ENCODE peak calls at places on chromosomes 13 and 19, in eight cellular contexts. L is psoas muscle, J is lower leg skin, R is tibial artery, Z is cardiac fibroblast, S is retinal pigment epithelial cell, D is fibroblast of villous mesenchyme, F is heart right ventricle. W is an unnamed sample.

GRCh38 chr19:58007285-58007684 is 4.7 kb upstream of the ZNF606 start:
- DNase-seq in R (no peak), F (no peak), L (no peak), J (no peak), S (no peak), D (no peak), Z (no peak), W (no peak)

GRCh38 chr19:16460454-16460853 is 11.3 kb downstream of the EPS15L1 start:
- DNase-seq in L (no peak), R (no peak), F (no peak), D (no peak), Z (no peak), J (no peak), S (no peak), W (no peak)

GRCh38 chr13:110797230-110797877 is 83.9 kb downstream of the ING1 start:
- DNase-seq in Z (peak), R (no peak), L (no peak), J (no peak), D (no peak), F (no peak), S (no peak), W (no peak)

GRCh38 chr13:28679628-28680027 is 20.7 kb downstream of the POMP start:
- DNase-seq in D (peak), S (no peak), R (no peak), J (no peak), L (no peak), Z (peak), F (no peak), W (no peak)

GRCh38 chr19:32876236-32876918 is 6.8 kb upstream of the SLC7A9 start:
- DNase-seq in D (no peak), S (no peak), J (peak), L (no peak), Z (no peak), F (no peak), R (no peak), W (no peak)

GRCh38 chr13:106691861-106692260 is 123.9 kb upstream of the ARGLU1 start:
- DNase-seq in J (no peak), S (no peak), L (no peak), D (no peak), F (no peak), R (no peak), Z (no peak), W (no peak)

GRCh38 chr13:109745060-109745459 is 41.3 kb downstream of the IRS2 start:
- DNase-seq in L (no peak), S (no peak), F (no peak), D (no peak), R (no peak), J (no peak), Z (no peak), W (no peak)

GRCh38 chr13:92173254-92173653 is 774.8 kb downstream of the GPC5 start:
- DNase-seq in J (no peak), Z (no peak), S (no peak), R (no peak), L (no peak), F (no peak), D (no peak), W (no peak)

GRCh38 chr13:22194106-22194810 is 523.4 kb downstream of the FGF9 start:
- DNase-seq in Z (no peak), L (no peak), S (no peak), J (no peak), D (no peak), R (no peak), F (no peak), W (no peak)

GRCh38 chr13:51958217-51958547 is 53.1 kb downstream of the ATP7B start:
- DNase-seq in D (no peak), L (no peak), R (no peak), F (no peak), S (no peak), J (no peak), Z (no peak), W (no peak)

GRCh38 chr19:5624154-5624663 is 1.3 kb downstream of the SAFB start:
- DNase-seq in D (peak), F (peak), J (peak), Z (peak), R (peak), L (peak), S (peak), W (no peak)

GRCh38 chr19:2495130-2495641 is 19.3 kb downstream of the GADD45B start:
- DNase-seq in L (peak), J (peak), D (peak), F (peak), Z (peak), R (peak), S (peak), W (no peak)

GRCh38 chr13:109949395-109949794 is 163.0 kb upstream of the IRS2 start:
- DNase-seq in L (no peak), F (no peak), S (no peak), D (no peak), J (no peak), R (no peak), Z (no peak), W (no peak)

GRCh38 chr13:112144616-112145220 is 77.8 kb downstream of the SOX1 start:
- DNase-seq in S (no peak), D (no peak), J (peak), Z (no peak), R (no peak), L (no peak), F (no peak), W (no peak)

GRCh38 chr13:103996733-103997132 is 930.5 kb upstream of the SLC10A2 start:
- DNase-seq in S (no peak), Z (no peak), R (no peak), J (no peak), L (no peak), D (no peak), F (no peak), W (no peak)

GRCh38 chr19:44212865-44213346 is 574 bp downstream of the ZNF227 start:
- DNase-seq in R (no peak), L (no peak), S (no peak), D (peak), J (no peak), Z (peak), F (no peak), W (peak)

GRCh38 chr19:49614096-49614857 is 23.3 kb downstream of the PRR12 start:
- DNase-seq in Z (peak), R (no peak), J (no peak), F (no peak), L (no peak), D (peak), S (peak), W (peak)

GRCh38 chr19:12913011-12913561 is 6.0 kb downstream of the SYCE2 start:
- DNase-seq in F (peak), Z (peak), J (peak), D (peak), L (peak), R (peak), S (peak), W (no peak)

GRCh38 chr19:49301165-49301865 is 23.7 kb downstream of the SLC6A16 start:
- DNase-seq in J (peak), D (peak), L (peak), S (peak), R (peak), Z (peak), F (peak), W (peak)

GRCh38 chr19:2191456-2191931 is 27.8 kb downstream of the DOT1L start:
- DNase-seq in D (no peak), J (no peak), R (no peak), F (no peak), L (no peak), Z (no peak), S (no peak), W (no peak)

GRCh38 chr13:30338331-30338851 is 31.0 kb upstream of the KATNAL1 start:
- DNase-seq in Z (no peak), R (no peak), D (no peak), S (no peak), J (no peak), L (no peak), F (no peak), W (no peak)

GRCh38 chr19:48543121-48543710 is 8.8 kb upstream of the SULT2B1 start:
- DNase-seq in D (peak), S (no peak), L (peak), J (no peak), F (no peak), R (no peak), Z (peak), W (no peak)

GRCh38 chr19:35755550-35756371 is 1.1 kb downstream of the HSPB6 start:
- DNase-seq in S (no peak), J (peak), L (peak), R (peak), F (peak), Z (peak), D (peak), W (no peak)

GRCh38 chr13:24865158-24865557 is 101.2 kb downstream of the RNF17 start:
- DNase-seq in S (no peak), R (no peak), D (peak), L (no peak), Z (peak), J (no peak), F (no peak), W (no peak)

DNA sequence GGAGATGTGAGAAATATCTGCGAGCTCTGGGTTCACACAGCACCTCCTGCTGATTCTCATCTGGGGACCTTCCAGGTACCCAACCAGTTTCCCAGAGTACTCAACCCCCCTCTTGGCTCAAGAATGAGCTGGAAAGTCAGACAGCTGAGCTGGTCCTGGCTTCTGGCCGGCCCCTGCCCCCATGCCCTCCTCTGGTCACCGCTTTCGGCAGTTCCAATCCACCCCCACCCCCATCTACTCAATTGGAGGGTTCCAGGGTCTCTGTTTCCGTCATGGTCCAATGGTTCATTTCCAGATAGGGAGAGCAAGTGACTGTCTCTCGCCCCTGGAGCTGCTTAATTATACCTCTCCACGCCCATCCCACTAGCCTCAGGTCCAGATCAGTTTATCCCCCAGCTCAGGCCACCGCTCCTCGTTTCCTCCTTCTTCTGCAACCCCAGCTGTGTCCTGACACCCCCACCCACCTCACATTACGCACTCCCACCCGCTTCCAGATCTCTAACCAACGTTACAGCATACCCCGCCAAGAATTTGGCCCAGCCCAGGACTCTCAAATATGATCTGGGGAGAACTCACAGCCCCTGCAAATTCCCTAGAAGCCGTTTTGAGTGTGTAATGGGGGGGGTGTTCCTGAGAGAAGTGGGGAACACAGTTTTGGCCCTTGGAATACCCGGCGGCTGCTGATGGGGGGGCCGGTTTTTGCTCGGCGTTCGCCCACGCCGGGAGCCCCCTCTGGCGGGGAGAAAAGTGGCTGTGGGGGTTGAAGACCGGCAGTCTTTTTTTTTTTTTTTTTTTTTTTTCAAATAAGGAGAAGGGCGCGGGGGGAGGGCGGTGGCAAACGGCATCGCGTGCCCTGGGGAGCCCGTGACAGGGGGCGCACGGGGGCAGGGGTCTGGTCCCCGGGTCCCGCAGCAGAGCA is 1.8 kb upstream of the PDE4A start:
- DNase-seq in Z (no peak), R (no peak), F (no peak), J (peak), L (no peak), S (no peak), D (no peak), W (no peak)
- H3K4me3 ChIP-seq in Z (no peak), R (no peak), F (no peak), J (no peak), L (peak), S (no peak), D (peak), W (peak)

GRCh38 chr13:41523396-41523795 is 66.0 kb downstream of the RGCC start:
- DNase-seq in L (no peak), S (no peak), J (no peak), D (no peak), R (no peak), Z (no peak), F (no peak), W (no peak)

GRCh38 chr13:41516166-41516565 is 58.8 kb downstream of the RGCC start:
- DNase-seq in R (no peak), J (peak), F (no peak), L (no peak), D (no peak), Z (no peak), S (no peak), W (no peak)

GRCh38 chr13:41520016-41520698 is 62.8 kb downstream of the RGCC start:
- DNase-seq in F (no peak), R (no peak), Z (no peak), L (no peak), D (peak), J (peak), S (no peak), W (no peak)

GRCh38 chr13:41516760-41517159 is 59.4 kb downstream of the RGCC start:
- DNase-seq in D (no peak), L (no peak), Z (no peak), F (no peak), J (no peak), R (no peak), S (no peak), W (no peak)

GRCh38 chr13:41520699-41521630 is 63.6 kb downstream of the RGCC start:
- DNase-seq in J (peak), D (no peak), F (no peak), R (no peak), Z (peak), S (no peak), L (no peak), W (no peak)
- TF ChIP-seq CTCF in J (no peak), D (no peak), F (no peak), R (no peak), Z (no peak), S (no peak), L (no peak), W (no peak)

GRCh38 chr19:10316229-10317044 is 622 bp upstream of the FDX2 start:
- DNase-seq in L (no peak), Z (no peak), D (no peak), S (no peak), J (no peak), F (no peak), R (no peak), W (no peak)
- H3K4me3 ChIP-seq in L (peak), Z (no peak), D (no peak), S (no peak), J (no peak), F (no peak), R (peak), W (peak)

GRCh38 chr13:44052843-44053607 is 173.3 kb downstream of the LACC1 start:
- DNase-seq in R (peak), F (no peak), J (no peak), S (peak), Z (peak), D (peak), L (no peak), W (no peak)
- TF ChIP-seq CTCF in R (no peak), F (peak), J (no peak), S (peak), Z (no peak), D (no peak), L (no peak), W (no peak)

GRCh38 chr13:49995535-49996165 is 1.2 kb upstream of the TRIM13 start:
- DNase-seq in D (peak), S (no peak), R (no peak), Z (peak), J (no peak), F (no peak), L (no peak), W (no peak)
- H3K4me3 ChIP-seq in D (peak), S (peak), R (peak), Z (peak), J (peak), F (peak), L (peak), W (peak)